ENCODE peak calls at places on chromosomes 3 and 15, in ten cellular contexts. H, J, S, N, R, V, X, O, I and B are unnamed samples. For H3K27me3, the result is how much of the 10 kb centered on the place peaks cover.

GRCh38 chr3:109548192-109548938 is 211.0 kb upstream of the DPPA4 start:
- DNase-seq in J (no peak), V (no peak), S (no peak), N (no peak), X (no peak), I (peak), H (no peak), R (no peak), O (no peak), B (no peak)

GRCh38 chr3:46070458-46071136 is 43.3 kb upstream of the XCR1 start:
- DNase-seq in I (no peak), V (no peak), H (no peak), S (no peak), X (no peak), O (no peak), J (no peak), N (no peak), R (no peak), B (no peak)

GRCh38 chr3:134640872-134641470 is 9.9 kb downstream of the KY start:
- DNase-seq in N (no peak), R (no peak), S (peak), J (no peak), O (peak), I (no peak), V (peak), X (peak), H (no peak), B (no peak)

GRCh38 chr3:10547413-10547812 is 42.0 kb upstream of the ATP2B2 start:
- DNase-seq in I (no peak), H (no peak), J (no peak), V (no peak), N (no peak), O (no peak), X (no peak), R (no peak), S (no peak), B (no peak)

GRCh38 chr3:194315965-194316361 is 35.2 kb downstream of the CPN2 start:
- DNase-seq in X (peak), V (no peak), S (no peak), H (no peak), O (no peak), J (no peak), R (no peak), I (peak), N (no peak), B (no peak)

GRCh38 chr3:52225452-52226228 is at the start of gene TLR9:
- DNase-seq in O (no peak), V (no peak), H (no peak), R (no peak), N (no peak), I (no peak), X (no peak), S (no peak), J (no peak), B (peak)

GRCh38 chr3:171901615-171902312 is 58.6 kb downstream of the TMEM212 start:
- DNase-seq in V (no peak), S (no peak), I (no peak), N (no peak), H (no peak), X (no peak), J (no peak), R (no peak), O (no peak), B (no peak)

GRCh38 chr3:45321607-45322391 is 66.6 kb upstream of the LARS2 start:
- DNase-seq in I (peak), J (no peak), R (no peak), X (no peak), H (no peak), S (no peak), V (no peak), N (peak), O (no peak), B (no peak)

GRCh38 chr15:41494190-41494921 is 682 bp downstream of the ITPKA start:
- DNase-seq in V (peak), R (peak), S (no peak), X (no peak), I (no peak), H (no peak), J (no peak), N (no peak), O (peak), B (peak)

GRCh38 chr15:60426870-60427528 is 29.2 kb upstream of the ANXA2 start:
- DNase-seq in N (no peak), J (no peak), I (peak), V (no peak), O (no peak), H (no peak), S (no peak), X (peak), R (no peak), B (no peak)

GRCh38 chr3:133377396-133377795 is 22.5 kb upstream of the BFSP2 start:
- DNase-seq in N (no peak), S (no peak), J (no peak), H (no peak), X (peak), I (peak), R (no peak), V (no peak), O (no peak), B (no peak)

GRCh38 chr3:150239764-150240163 is 168.3 kb upstream of the TSC22D2 start:
- DNase-seq in N (no peak), S (no peak), J (no peak), I (no peak), H (no peak), R (no peak), O (no peak), X (no peak), V (no peak), B (no peak)

GRCh38 chr15:55775316-55775715 is 32.4 kb upstream of the PRTG start:
- DNase-seq in V (no peak), X (no peak), N (peak), I (peak), S (no peak), O (no peak), J (no peak), R (no peak), H (no peak), B (no peak)

GRCh38 chr15:94671845-94672524 is 440.6 kb downstream of the MCTP2 start:
- DNase-seq in J (no peak), V (no peak), N (no peak), X (peak), R (no peak), O (no peak), I (no peak), S (peak), H (no peak), B (no peak)

GRCh38 chr3:149527531-149528343 is 53.2 kb downstream of the TM4SF4 start:
- DNase-seq in V (no peak), H (no peak), X (peak), J (peak), R (no peak), I (no peak), O (no peak), N (no peak), S (no peak), B (no peak)

GRCh38 chr3:119352235-119352634 is 58.1 kb downstream of the ARHGAP31 start:
- DNase-seq in O (no peak), I (peak), V (no peak), R (no peak), N (no peak), H (no peak), S (no peak), J (no peak), X (no peak), B (no peak)

GRCh38 chr3:185187391-185187790 is 34.5 kb upstream of the C3orf70 start:
- DNase-seq in N (no peak), I (no peak), R (no peak), X (no peak), O (peak), S (no peak), H (no peak), V (no peak), J (no peak), B (no peak)

GRCh38 chr15:72397780-72398179 is 325 bp upstream of the TMEM202 start:
- DNase-seq in N (no peak), V (no peak), X (no peak), H (no peak), R (no peak), S (no peak), O (no peak), I (no peak), J (no peak), B (no peak)

GRCh38 chr3:8557298-8557697 is 55.7 kb downstream of the LMCD1 start:
- DNase-seq in H (peak), S (peak), O (peak), J (peak), R (peak), I (no peak), X (peak), N (no peak), V (no peak), B (no peak)

GRCh38 chr15:38208779-38209178 is 43.9 kb upstream of the SPRED1 start:
- DNase-seq in X (no peak), O (no peak), J (no peak), H (no peak), N (no peak), S (no peak), R (no peak), I (no peak), V (no peak), B (no peak)

GRCh38 chr15:70066422-70066821 is 31.3 kb downstream of the TLE3 start:
- DNase-seq in X (no peak), I (no peak), H (no peak), R (no peak), O (no peak), J (no peak), S (no peak), V (no peak), N (no peak), B (no peak)

GRCh38 chr15:74281147-74282133 is 45.3 kb downstream of the CCDC33 start:
- DNase-seq in N (no peak), J (no peak), S (no peak), X (no peak), I (no peak), V (no peak), O (no peak), H (no peak), R (no peak), B (no peak)

GRCh38 chr15:66882251-66883020 is 180.4 kb downstream of the SMAD6 start:
- DNase-seq in H (peak), V (no peak), N (no peak), S (no peak), X (peak), I (peak), O (peak), R (peak), J (no peak), B (peak)

GRCh38 chr3:186002884-186003472 is 65.2 kb upstream of the TRA2B start:
- DNase-seq in H (peak), J (no peak), S (no peak), V (no peak), R (no peak), N (no peak), O (no peak), I (peak), X (peak), B (no peak)

GRCh38 chr3:134082582-134082981 is 52.9 kb upstream of the SLCO2A1 start:
- DNase-seq in S (no peak), N (no peak), O (no peak), J (no peak), H (no peak), X (no peak), V (no peak), I (no peak), R (no peak), B (no peak)

GRCh38 chr3:181329024-181329423 is 339.5 kb upstream of the DNAJC19 start:
- DNase-seq in R (no peak), J (no peak), X (no peak), H (no peak), N (no peak), V (no peak), I (no peak), S (no peak), O (no peak), B (no peak)

GRCh38 chr3:142705256-142705655 is 18.6 kb upstream of the TRPC1 start:
- DNase-seq in N (no peak), X (peak), R (no peak), J (no peak), O (no peak), V (no peak), S (no peak), I (no peak), H (no peak), B (no peak)

GRCh38 chr3:173945801-173946200 is 548.3 kb downstream of the NLGN1 start:
- DNase-seq in S (no peak), J (no peak), V (no peak), O (no peak), N (no peak), X (no peak), I (no peak), R (no peak), H (no peak), B (no peak)

GRCh38 chr15:40333922-40334492 is 6.7 kb downstream of the CCDC9B start:
- DNase-seq in O (peak), I (no peak), R (no peak), X (peak), J (peak), N (peak), H (peak), S (peak), V (no peak), B (peak)

GRCh38 chr3:10226293-10226692 is 22.0 kb upstream of the TATDN2 start:
- DNase-seq in S (no peak), H (no peak), O (no peak), I (no peak), J (no peak), V (no peak), R (no peak), N (no peak), X (no peak), B (no peak)

GRCh38 chr3:83454353-83454752 is 1504.4 kb upstream of the CADM2 start:
- DNase-seq in R (no peak), N (no peak), J (no peak), V (no peak), H (no peak), I (no peak), O (no peak), X (no peak), S (no peak), B (no peak)

GRCh38 chr3:182683335-182684257 is 109.7 kb upstream of the ATP11B start:
- DNase-seq in R (peak), H (peak), X (peak), N (peak), S (peak), J (peak), O (peak), I (peak), V (peak), B (peak)

GRCh38 chr3:138578141-138578540 is 15.9 kb downstream of the CEP70 start:
- DNase-seq in O (no peak), H (no peak), I (no peak), R (no peak), J (no peak), S (no peak), N (no peak), V (no peak), X (no peak), B (no peak)

GRCh38 chr15:55993804-55994539 is 560 bp upstream of the NEDD4 start:
- DNase-seq in R (no peak), J (no peak), I (peak), S (no peak), V (no peak), H (no peak), X (peak), O (no peak), N (no peak), B (no peak)

GRCh38 chr3:129602730-129603560 is 3.5 kb downstream of the PLXND1 start:
- DNase-seq in H (peak), S (peak), R (peak), J (peak), V (no peak), O (no peak), N (peak), X (peak), I (no peak), B (peak)

GRCh38 chr3:142886938-142887337 is 1.9 kb downstream of the PCOLCE2 start:
- DNase-seq in I (peak), J (no peak), X (peak), O (no peak), V (no peak), R (no peak), S (no peak), N (no peak), H (no peak), B (no peak)

GRCh38 chr3:24522155-24522579 is 27.5 kb upstream of the THRB start:
- DNase-seq in V (no peak), X (peak), H (no peak), O (no peak), S (peak), N (no peak), I (no peak), R (no peak), J (peak), B (peak)

GRCh38 chr3:18830087-18830486 is 318.2 kb upstream of the KCNH8 start:
- DNase-seq in O (no peak), S (no peak), R (no peak), N (no peak), J (no peak), X (no peak), V (no peak), I (no peak), H (no peak), B (no peak)

GRCh38 chr15:78360958-78361714 is 21.0 kb downstream of the CRABP1 start:
- DNase-seq in O (no peak), S (no peak), V (no peak), X (no peak), R (no peak), J (no peak), H (no peak), N (no peak), I (no peak), B (no peak)
- H3K27me3 ChIP-seq in O (under half), S (under half), V (under half), X (under half), R (under half), J (under half), H (under half), N (under half), I (under half), B (under half)

DNA sequence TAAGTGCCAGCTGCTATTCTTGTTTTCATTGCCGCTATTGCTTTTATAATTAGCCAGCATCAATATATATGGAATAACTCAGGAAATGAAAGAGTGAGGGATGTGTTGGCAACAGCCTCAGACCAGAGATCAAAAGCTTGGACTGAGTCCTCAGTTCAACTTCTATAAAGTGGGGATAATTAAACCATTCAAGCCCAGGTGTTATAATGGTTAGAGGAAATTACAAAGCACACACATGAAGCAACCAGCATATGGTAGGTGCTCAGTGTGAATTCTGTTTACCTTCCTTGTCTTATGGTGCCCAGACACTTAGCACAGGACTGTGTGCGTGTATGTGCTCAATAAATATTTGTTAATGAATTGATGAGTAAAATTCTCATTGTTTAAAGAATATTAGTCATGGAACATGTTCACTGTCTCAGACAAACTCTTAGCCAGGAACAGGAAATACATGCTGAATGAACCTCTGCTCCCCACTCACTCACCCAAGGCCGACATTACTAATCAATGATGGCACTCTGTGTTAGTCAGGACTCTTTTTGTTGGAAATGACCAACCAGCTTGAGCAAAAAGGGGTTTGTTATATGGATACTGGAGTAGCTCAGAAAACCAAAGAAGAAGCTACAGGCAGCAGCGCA is 16.7 kb upstream of the CCDC174 start:
- DNase-seq in N (no peak), H (no peak), V (no peak), X (no peak), O (no peak), S (no peak), R (no peak), J (no peak), I (peak), B (no peak)
- H3K27me3 ChIP-seq in N (under half), H (under half), V (under half), X (under half), O (under half), S (under half), R (under half), J (under half), I (under half), B (under half)

GRCh38 chr3:58197588-58197987 is 13.2 kb downstream of the DNASE1L3 start:
- DNase-seq in N (no peak), X (no peak), V (no peak), O (no peak), H (no peak), I (no peak), S (peak), R (no peak), J (no peak), B (no peak)
- H3K27me3 ChIP-seq in N (under half), X (under half), V (under half), O (under half), H (under half), I (under half), S (under half), R (under half), J (under half), B (under half)

DNA sequence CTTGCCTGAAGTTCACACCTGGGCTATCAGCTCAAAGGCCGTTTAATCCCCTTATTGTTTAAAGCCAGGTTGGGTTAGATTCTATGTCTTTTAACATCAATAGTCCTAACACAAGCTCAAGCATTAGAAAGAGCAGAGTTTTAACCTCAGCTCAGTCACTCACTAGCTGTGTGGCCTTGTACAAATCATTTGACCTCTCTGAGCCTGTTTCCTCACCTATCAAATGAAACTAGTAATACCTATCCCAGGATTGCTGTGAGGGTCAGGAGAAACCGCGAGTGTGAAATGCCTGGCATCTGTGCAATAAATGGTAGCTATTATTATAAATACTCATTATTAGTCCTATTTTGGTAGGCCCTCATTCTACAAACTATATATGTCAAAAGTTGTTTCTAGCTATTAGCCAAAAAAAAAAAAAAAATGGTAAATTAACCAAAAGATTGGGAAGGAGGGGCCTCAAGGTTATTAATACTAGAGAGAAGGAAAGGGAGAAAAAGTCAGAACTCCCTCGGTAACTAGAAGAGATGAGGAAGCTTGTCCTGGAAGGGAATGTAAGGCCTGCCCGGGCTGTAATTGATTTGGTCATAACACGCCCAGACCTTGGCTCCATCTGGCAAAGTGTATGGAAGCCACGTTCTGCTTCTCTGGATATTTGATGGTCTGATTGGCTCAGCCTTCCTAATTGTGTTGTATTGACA is 510.5 kb upstream of the PROK2 start:
- DNase-seq in O (no peak), H (no peak), R (no peak), S (no peak), I (no peak), X (no peak), J (no peak), V (no peak), N (no peak), B (no peak)
- H3K27me3 ChIP-seq in O (under half), H (under half), R (under half), S (under half), I (under half), X (under half), J (under half), V (under half), N (under half), B (under half)

GRCh38 chr3:50196253-50196801 is 4.9 kb downstream of the GNAT1 start:
- DNase-seq in N (no peak), H (no peak), O (no peak), J (no peak), R (no peak), X (no peak), V (no peak), S (no peak), I (no peak), B (no peak)
- H3K27me3 ChIP-seq in N (under half), H (under half), O (under half), J (under half), R (under half), X (under half), V (half or more), S (under half), I (under half), B (under half)

GRCh38 chr15:89383635-89384604 is 49.3 kb upstream of the POLG start:
- DNase-seq in X (peak), N (peak), O (peak), J (peak), I (peak), H (no peak), R (peak), V (no peak), S (peak), B (no peak)
- H3K27me3 ChIP-seq in X (half or more), N (under half), O (under half), J (half or more), I (under half), H (under half), R (under half), V (half or more), S (under half), B (under half)

DNA sequence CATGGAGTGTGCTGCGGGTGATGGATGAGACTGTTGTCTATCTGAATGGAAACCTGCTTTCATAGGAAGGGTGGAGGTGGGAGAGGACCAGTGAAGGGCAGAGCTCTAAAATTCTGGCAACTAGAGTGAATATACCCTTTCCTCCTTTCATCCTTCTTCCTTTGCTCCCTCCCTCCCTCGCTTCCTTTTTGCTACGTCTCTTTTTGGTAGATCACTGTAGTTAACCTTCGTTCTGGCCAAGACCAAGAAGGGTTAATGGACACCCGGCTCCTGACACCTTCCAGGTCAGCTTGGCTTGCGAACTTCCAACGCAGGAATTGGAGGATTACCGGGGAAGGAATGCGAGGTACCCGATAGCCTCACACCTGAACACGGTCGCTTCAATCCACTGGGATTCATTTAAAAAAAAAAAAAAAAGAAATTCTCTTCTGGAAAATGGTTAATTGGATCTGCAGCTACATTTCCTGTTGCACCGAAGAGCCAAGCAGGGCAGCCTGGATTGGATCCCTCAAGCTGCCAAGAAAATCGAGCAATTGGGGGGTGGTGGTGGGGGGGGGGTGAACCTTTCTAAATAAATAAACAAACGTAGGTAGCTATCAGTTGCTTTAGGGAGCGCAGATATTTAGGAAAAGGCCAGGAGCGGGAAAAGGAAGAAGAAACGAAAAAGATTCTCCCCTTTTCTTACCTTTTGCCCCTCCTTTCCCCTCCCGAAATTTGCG is 9.6 kb upstream of the NR2F2 start:
- DNase-seq in J (no peak), I (no peak), V (no peak), O (no peak), S (no peak), R (no peak), H (peak), X (no peak), N (no peak), B (no peak)
- H3K27me3 ChIP-seq in J (half or more), I (under half), V (under half), O (under half), S (under half), R (under half), H (under half), X (half or more), N (under half), B (half or more)